ENCODE peak calls at places on chromosomes 5 and 9, in six cellular contexts. O is adipocyte; N is fibroblast of lung; Y is neuronal stem cell; K is H9; W is CD8-positive, alpha-beta T cell. G is an unnamed sample. For H3K4me1, the result is how much of the 10 kb centered on the place peaks cover.

GRCh38 chr9:136655244-136656225 is 7.2 kb upstream of the EGFL7 start:
- DNase-seq in N (no peak), Y (no peak), O (no peak), K (no peak), W (peak), G (no peak)

GRCh38 chr5:125137535-125137934 is 391.1 kb upstream of the ZNF608 start:
- DNase-seq in Y (no peak), K (no peak), W (no peak), O (no peak), N (peak), G (no peak)

GRCh38 chr5:30401479-30402058 is 791.9 kb upstream of the CDH6 start:
- DNase-seq in N (peak), K (peak), O (peak), W (no peak), Y (peak), G (peak)

GRCh38 chr5:149777382-149777781 is 47.3 kb downstream of the PPARGC1B start:
- DNase-seq in K (no peak), W (no peak), Y (no peak), N (peak), O (no peak), G (no peak)

GRCh38 chr5:72248352-72249032 is 71.5 kb downstream of the MRPS27 start:
- DNase-seq in N (peak), Y (no peak), K (no peak), W (no peak), O (peak), G (peak)

GRCh38 chr9:92181296-92181695 is 66.1 kb upstream of the SPTLC1 start:
- DNase-seq in W (no peak), Y (no peak), O (no peak), K (no peak), N (no peak), G (no peak)

GRCh38 chr5:32506251-32506661 is 61.7 kb upstream of the ZFR start:
- DNase-seq in W (no peak), O (peak), N (no peak), K (no peak), Y (no peak), G (no peak)

GRCh38 chr5:115578657-115579056 is 23.6 kb downstream of the TICAM2 start:
- DNase-seq in N (no peak), O (no peak), Y (no peak), W (no peak), K (no peak), G (no peak)

GRCh38 chr5:126808619-126809018 is 31.7 kb downstream of the LMNB1 start:
- DNase-seq in Y (peak), K (no peak), N (peak), O (peak), W (no peak), G (no peak)

GRCh38 chr5:168778536-168778935 is 199.4 kb upstream of the PANK3 start:
- DNase-seq in Y (no peak), K (no peak), O (no peak), N (no peak), W (no peak), G (no peak)

GRCh38 chr9:34555002-34555348 is 32.2 kb upstream of the ENHO start:
- DNase-seq in W (no peak), O (no peak), K (no peak), N (peak), Y (no peak), G (no peak)

GRCh38 chr9:136751244-136751643 is 2.9 kb upstream of the LCN6 start:
- DNase-seq in W (no peak), Y (no peak), O (no peak), N (no peak), K (no peak), G (no peak)

GRCh38 chr5:78268361-78268760 is 26.1 kb downstream of the AP3B1 start:
- DNase-seq in W (no peak), N (peak), Y (no peak), O (no peak), K (no peak), G (no peak)

GRCh38 chr9:136541709-136542108 is 4.1 kb downstream of the NOTCH1 start:
- DNase-seq in Y (no peak), W (no peak), O (no peak), K (no peak), N (no peak), G (no peak)

GRCh38 chr9:33426843-33427293 is 20.5 kb downstream of the AQP3 start:
- DNase-seq in Y (no peak), K (no peak), O (no peak), W (peak), N (peak), G (no peak)

GRCh38 chr5:168118042-168118668 is 173.3 kb upstream of the WWC1 start:
- DNase-seq in N (no peak), Y (no peak), W (no peak), O (no peak), K (peak), G (no peak)

GRCh38 chr5:61020415-61020814 is 75.4 kb downstream of the NDUFAF2 start:
- DNase-seq in K (no peak), W (no peak), Y (no peak), O (no peak), N (peak), G (no peak)

GRCh38 chr9:38423939-38424843 is at the start of gene IGFBPL1:
- DNase-seq in Y (peak), W (no peak), N (peak), O (peak), K (peak), G (no peak)

GRCh38 chr9:13139641-13140171 is 139.8 kb downstream of the MPDZ start:
- DNase-seq in O (peak), Y (peak), N (peak), K (no peak), W (no peak), G (no peak)

GRCh38 chr5:107576736-107577440 is 93.8 kb downstream of the EFNA5 start:
- DNase-seq in W (no peak), O (no peak), Y (no peak), N (no peak), K (no peak), G (no peak)

GRCh38 chr9:123087359-123087888 is 54.0 kb downstream of the GPR21 start:
- DNase-seq in W (no peak), Y (no peak), N (no peak), K (no peak), O (no peak), G (no peak)

GRCh38 chr9:78982849-78983248 is 588.9 kb upstream of the TLE4 start:
- DNase-seq in O (no peak), N (peak), W (no peak), Y (no peak), K (no peak), G (no peak)

GRCh38 chr5:81633916-81634315 is 117.0 kb downstream of the SSBP2 start:
- DNase-seq in W (no peak), N (no peak), O (no peak), Y (no peak), K (no peak), G (no peak)

GRCh38 chr5:81631124-81631523 is 119.8 kb downstream of the SSBP2 start:
- DNase-seq in O (no peak), K (no peak), W (peak), N (peak), Y (no peak), G (no peak)

GRCh38 chr5:81632679-81633078 is 118.2 kb downstream of the SSBP2 start:
- DNase-seq in N (no peak), Y (no peak), O (no peak), W (no peak), K (no peak), G (no peak)

GRCh38 chr5:81630721-81631120 is 120.2 kb downstream of the SSBP2 start:
- DNase-seq in Y (no peak), O (no peak), W (no peak), N (no peak), K (no peak), G (no peak)

DNA sequence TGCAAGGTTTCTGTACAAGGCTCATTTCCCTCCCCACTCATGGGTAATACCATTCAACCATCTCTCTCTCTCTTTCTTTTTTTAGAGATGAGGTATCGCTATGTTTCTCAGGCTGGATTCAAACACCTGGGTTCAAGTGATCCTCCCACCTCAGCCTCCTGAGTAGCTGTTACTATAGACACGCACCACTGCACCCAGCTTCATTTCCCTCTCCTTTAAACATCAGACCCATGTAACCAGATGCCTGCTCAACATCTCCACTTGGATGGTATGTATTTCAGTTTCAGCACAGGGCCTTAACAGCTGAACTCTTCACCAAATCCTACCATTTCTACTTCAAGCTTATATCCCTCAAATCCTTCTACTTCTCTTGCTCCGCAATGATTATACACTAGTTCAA is 117.4 kb downstream of the SSBP2 start:
- DNase-seq in K (no peak), Y (no peak), O (no peak), W (no peak), N (no peak), G (no peak)
- H3K4me1 ChIP-seq in K (under half), Y (under half), O (under half), W (under half), N (under half), G (under half)

GRCh38 chr9:20579544-20580309 is 42.6 kb downstream of the MLLT3 start:
- DNase-seq in Y (no peak), N (no peak), O (no peak), W (no peak), K (no peak), G (no peak)
- H3K4me1 ChIP-seq in Y (under half), N (under half), O (under half), W (under half), K (under half), G (under half)

GRCh38 chr5:42515504-42515903 is 92.3 kb downstream of the GHR start:
- DNase-seq in K (no peak), O (no peak), N (no peak), W (no peak), Y (no peak), G (no peak)
- H3K4me1 ChIP-seq in K (under half), O (under half), N (under half), W (under half), Y (under half), G (under half)

GRCh38 chr9:101438523-101438922 is 2.9 kb upstream of the ALDOB start:
- DNase-seq in N (no peak), Y (no peak), K (no peak), O (no peak), W (no peak), G (no peak)

GRCh38 chr9:101445353-101446029 is 9.9 kb upstream of the ALDOB start:
- DNase-seq in O (peak), W (no peak), Y (no peak), K (no peak), N (no peak), G (no peak)

GRCh38 chr9:101440714-101441230 is 5.2 kb upstream of the ALDOB start:
- DNase-seq in W (no peak), N (no peak), Y (no peak), O (no peak), K (no peak), G (no peak)

GRCh38 chr9:101443358-101443757 is 7.8 kb upstream of the ALDOB start:
- DNase-seq in K (no peak), O (no peak), Y (no peak), N (no peak), W (no peak), G (no peak)

DNA sequence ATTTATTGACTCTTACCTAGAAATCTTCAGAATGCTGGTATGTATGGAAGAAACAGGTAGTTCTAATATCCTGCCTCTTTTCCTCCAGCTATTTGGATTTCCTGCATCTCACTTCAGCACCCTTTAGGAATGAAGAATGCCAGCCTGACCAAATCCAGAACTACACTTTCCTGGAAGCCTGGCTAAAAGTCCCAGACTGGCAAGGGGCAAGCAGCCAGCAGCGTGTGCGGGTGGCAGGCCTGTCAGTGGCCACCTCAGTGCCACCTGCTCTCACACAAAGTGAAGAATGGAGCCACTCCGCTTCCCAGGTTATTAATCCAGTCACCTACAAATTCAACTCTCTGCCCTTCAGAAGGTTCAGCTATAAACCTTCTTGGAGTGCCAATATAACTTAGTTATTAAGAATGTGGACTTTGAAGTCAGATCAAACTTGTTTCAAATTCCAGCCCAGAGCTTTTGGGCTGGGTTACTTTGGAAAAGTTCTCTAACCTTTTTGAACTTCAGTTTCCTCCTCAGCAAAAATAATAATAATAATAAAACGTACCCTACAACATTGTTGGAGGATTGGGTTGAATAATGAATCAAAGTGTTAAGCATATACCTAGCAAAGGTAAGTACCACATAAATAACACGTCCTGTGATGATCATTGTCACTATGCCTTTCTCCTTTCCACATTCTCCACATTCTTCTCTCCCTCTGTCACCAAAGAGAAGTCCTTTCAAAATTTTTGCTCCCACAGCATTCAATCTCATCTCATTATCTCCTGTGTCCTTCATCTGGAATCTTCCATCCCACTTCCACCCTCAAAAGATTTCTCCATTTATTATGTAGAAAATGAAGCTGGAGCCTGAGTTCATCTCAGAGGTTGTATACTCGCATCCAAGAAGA is 6.9 kb upstream of the ALDOB start:
- DNase-seq in K (no peak), N (no peak), W (no peak), Y (no peak), O (no peak), G (no peak)
- H3K4me1 ChIP-seq in K (under half), N (under half), W (under half), Y (under half), O (under half), G (under half)

GRCh38 chr9:133137451-133138231 is 16.6 kb upstream of the RALGDS start:
- DNase-seq in O (no peak), Y (no peak), W (no peak), N (no peak), K (no peak), G (no peak)

GRCh38 chr9:133139246-133140173 is 18.5 kb upstream of the RALGDS start:
- DNase-seq in Y (no peak), O (no peak), N (no peak), K (no peak), W (no peak), G (no peak)

GRCh38 chr9:133140606-133141005 is 19.6 kb upstream of the RALGDS start:
- DNase-seq in O (no peak), Y (no peak), K (no peak), N (no peak), W (no peak), G (peak)

GRCh38 chr9:133141833-133142594 is 21.0 kb upstream of the RALGDS start:
- DNase-seq in W (peak), K (no peak), Y (no peak), N (no peak), O (no peak), G (peak)

DNA sequence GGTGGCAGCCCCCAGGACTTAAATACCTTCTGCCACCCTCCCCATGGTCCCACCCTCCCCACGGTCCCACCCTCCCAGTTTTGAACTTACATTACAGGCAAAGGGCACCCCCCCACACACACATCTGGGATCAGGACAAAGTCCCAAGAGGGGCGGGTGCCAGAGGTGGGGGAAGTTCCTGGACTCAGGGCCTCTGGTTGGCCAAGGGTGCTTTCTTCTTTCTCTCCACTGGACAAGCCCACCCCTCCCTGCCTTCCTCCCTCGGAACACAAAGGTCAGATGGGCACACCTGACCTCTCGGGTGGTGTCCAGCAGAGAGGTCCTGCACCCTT is 19.1 kb upstream of the RALGDS start:
- DNase-seq in O (no peak), W (no peak), K (no peak), N (no peak), Y (no peak), G (peak)
- H3K4me1 ChIP-seq in O (under half), W (half or more), K (under half), N (under half), Y (under half), G (half or more)

GRCh38 chr5:135371738-135372232 is 27.2 kb downstream of the MACROH2A1 start:
- DNase-seq in N (peak), Y (no peak), O (peak), K (no peak), W (no peak), G (no peak)

GRCh38 chr5:135373747-135374515 is 25.1 kb downstream of the MACROH2A1 start:
- DNase-seq in W (no peak), N (no peak), O (peak), K (no peak), Y (no peak), G (no peak)

GRCh38 chr5:135375040-135375439 is 24.0 kb downstream of the MACROH2A1 start:
- DNase-seq in O (peak), W (no peak), Y (no peak), N (no peak), K (no peak), G (no peak)

GRCh38 chr5:135369952-135370351 is 29.1 kb downstream of the MACROH2A1 start:
- DNase-seq in Y (no peak), K (no peak), W (no peak), O (no peak), N (no peak), G (no peak)

DNA sequence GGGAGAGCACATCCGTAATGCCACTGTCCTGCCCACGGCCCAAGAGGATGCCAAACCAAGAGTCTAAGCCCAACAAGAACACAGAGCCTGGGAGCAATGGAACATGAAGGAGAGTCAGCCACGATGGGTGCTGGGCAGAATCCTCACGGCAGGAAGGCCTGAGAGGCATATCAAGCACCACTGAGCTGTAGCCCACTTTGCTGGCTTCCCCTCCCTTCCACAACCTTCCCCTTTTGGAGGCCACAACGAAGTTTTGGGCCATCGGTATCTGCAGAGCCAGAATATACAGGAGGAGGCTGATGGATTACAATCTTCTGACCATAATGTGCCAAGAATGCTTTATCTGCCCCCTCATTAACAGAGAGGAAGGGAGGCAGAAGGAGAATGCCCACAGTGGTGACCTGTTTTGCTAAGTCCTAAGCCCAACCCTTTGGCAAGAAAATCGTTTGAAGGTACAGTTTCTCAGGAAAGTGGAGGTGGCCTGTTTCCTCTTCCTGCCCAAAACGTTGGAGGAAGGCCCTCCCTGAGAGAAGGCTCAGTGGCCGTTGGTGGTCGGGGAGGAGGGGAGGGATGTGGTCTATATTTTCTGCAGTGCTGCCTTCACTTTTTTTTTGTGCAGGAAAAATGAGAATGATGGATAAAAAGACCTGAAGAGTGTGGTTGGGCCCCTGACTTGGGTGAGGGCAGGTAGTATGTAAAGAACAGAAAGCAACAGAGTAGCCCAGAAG is 26.2 kb downstream of the MACROH2A1 start:
- DNase-seq in Y (no peak), N (no peak), W (no peak), K (no peak), O (no peak), G (no peak)
- H3K4me1 ChIP-seq in Y (under half), N (under half), W (under half), K (under half), O (half or more), G (under half)

DNA sequence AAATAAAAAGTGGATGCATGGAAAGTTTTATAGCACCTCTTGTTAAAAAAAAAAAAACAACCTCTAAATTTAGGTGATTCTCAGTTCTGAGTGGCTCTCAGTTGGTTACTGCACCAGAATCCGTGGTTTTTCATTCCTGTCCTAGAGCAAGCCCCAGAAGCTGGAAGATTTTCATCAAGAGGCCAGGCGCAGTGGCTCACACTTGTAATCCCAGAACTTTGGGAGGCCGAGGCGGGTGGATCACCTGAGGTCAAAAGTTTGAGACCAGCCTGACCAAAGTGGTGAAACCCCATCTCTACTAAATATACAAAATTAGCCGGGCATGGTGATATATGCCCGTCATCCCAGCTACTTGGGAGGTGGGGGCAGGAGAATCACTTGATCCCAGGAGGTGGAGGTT is 27.2 kb upstream of the SLC9A3 start:
- DNase-seq in Y (no peak), N (no peak), K (no peak), O (no peak), W (no peak), G (no peak)
- H3K4me1 ChIP-seq in Y (under half), N (under half), K (under half), O (under half), W (under half), G (under half)